ENCODE peak calls at places on chromosomes 6 and 20, in seven cellular contexts. A is NCI-H1105; W is T-helper 2 cell; I is upper lobe of right lung; T is anterior cingulate cortex; R is Daoy; V is stimulated activated CD4-positive, alpha-beta T cell treated with anti-CD3 and anti-CD28 coated beads, Interleukin-4, amount 100 ng/mL, for 48 hours. Z is an unnamed sample.

GRCh38 chr6:42885702-42886101 is 6.3 kb downstream of the RPL7L1 start:
- DNase-seq in T (no peak), R (no peak), W (no peak), A (no peak), I (no peak), V (no peak), Z (no peak)

GRCh38 chr20:48384147-48384818 is 443.5 kb downstream of the PREX1 start:
- DNase-seq in R (peak; percentile 9), W (no peak), T (no peak), V (peak; percentile 27), A (no peak), I (no peak), Z (no peak)

GRCh38 chr20:41072099-41072798 is 43.6 kb downstream of the TOP1 start:
- DNase-seq in T (no peak), V (no peak), A (no peak), I (no peak), R (peak; percentile 71), W (no peak), Z (no peak)

GRCh38 chr6:2563635-2564034 is 187.1 kb downstream of the MYLK4 start:
- DNase-seq in A (no peak), W (no peak), T (no peak), R (peak; percentile 78), I (no peak), V (no peak), Z (no peak)

GRCh38 chr6:139374357-139375238 is at the start of gene CITED2:
- DNase-seq in W (peak; percentile 90), R (peak; percentile 94), A (peak; percentile 92), V (peak; percentile 87), T (peak; percentile 83), I (peak; percentile 95), Z (peak; percentile 78)

GRCh38 chr20:50788045-50788867 is 6.6 kb upstream of the BCAS4 start:
- DNase-seq in T (no peak), R (peak; percentile 60), W (no peak), A (no peak), V (no peak), I (no peak), Z (peak; percentile 8)

GRCh38 chr6:126337323-126337722 is 2.6 kb upstream of the CENPW start:
- DNase-seq in V (no peak), I (no peak), R (no peak), A (no peak), W (no peak), T (no peak), Z (no peak)

GRCh38 chr20:32510601-32511357 is 74.4 kb downstream of the NOL4L start:
- DNase-seq in I (no peak), W (no peak), R (no peak), T (no peak), V (no peak), A (peak; percentile 40), Z (no peak)

GRCh38 chr20:19786311-19786710 is 28.3 kb downstream of the RIN2 start:
- DNase-seq in T (no peak), W (no peak), A (peak; percentile 7), R (peak; percentile 91), V (no peak), I (no peak), Z (peak; percentile 85)

GRCh38 chr6:156395276-156395675 is 381.9 kb upstream of the ARID1B start:
- DNase-seq in W (no peak), I (no peak), T (no peak), A (no peak), V (no peak), R (no peak), Z (no peak)

GRCh38 chr6:75802366-75802765 is 53.3 kb downstream of the MYO6 start:
- DNase-seq in W (no peak), R (peak; percentile 83), I (no peak), T (no peak), V (no peak), A (no peak), Z (no peak)

GRCh38 chr6:14074723-14075503 is 42.7 kb upstream of the CD83 start:
- DNase-seq in R (peak; percentile 46), W (peak; percentile 32), V (no peak), A (no peak), I (no peak), T (no peak), Z (peak; percentile 14)

GRCh38 chr20:24993337-24994185 is 1.0 kb upstream of the APMAP start:
- DNase-seq in T (no peak), I (no peak), V (no peak), R (no peak), A (no peak), W (no peak), Z (peak; percentile 15)

GRCh38 chr6:109705258-109705657 is 14.2 kb downstream of the FIG4 start:
- DNase-seq in T (peak; percentile 38), W (peak; percentile 44), A (peak; percentile 92), I (peak; percentile 85), R (peak; percentile 82), V (peak; percentile 56), Z (peak; percentile 60)

GRCh38 chr20:38178581-38178980 is 13.5 kb upstream of the TGM2 start:
- DNase-seq in R (no peak), V (no peak), I (no peak), T (no peak), A (no peak), W (no peak), Z (no peak)

GRCh38 chr6:7569082-7569481 is 20.9 kb upstream of the SNRNP48 start:
- DNase-seq in A (no peak), V (no peak), W (no peak), R (no peak), I (no peak), T (no peak), Z (no peak)

GRCh38 chr6:26249959-26250805 is 114.8 kb upstream of the BTN3A2 start:
- DNase-seq in A (peak; percentile 85), W (peak; percentile 68), V (peak; percentile 63), I (peak; percentile 71), T (no peak), R (peak; percentile 78), Z (no peak)

GRCh38 chr20:31740208-31740607 is 1.1 kb downstream of the TPX2 start:
- DNase-seq in T (no peak), A (no peak), W (no peak), R (peak; percentile 55), I (no peak), V (no peak), Z (no peak)

GRCh38 chr6:157982297-157982579 is 575 bp downstream of the SYNJ2 start:
- DNase-seq in W (peak; percentile 22), I (peak; percentile 74), V (no peak), T (no peak), A (no peak), R (peak; percentile 64), Z (no peak)

GRCh38 chr6:125124250-125124777 is 29.3 kb upstream of the TPD52L1 start:
- DNase-seq in W (no peak), T (no peak), A (no peak), V (no peak), R (peak; percentile 78), I (no peak), Z (no peak)

GRCh38 chr6:45416700-45417099 is 39.0 kb upstream of the SUPT3H start:
- DNase-seq in W (no peak), A (no peak), T (no peak), R (no peak), V (no peak), I (no peak), Z (no peak)

GRCh38 chr20:32465092-32465900 is 107.2 kb downstream of the ASXL1 start:
- DNase-seq in A (no peak), V (no peak), I (peak; percentile 88), T (no peak), R (peak; percentile 87), W (no peak), Z (no peak)

GRCh38 chr20:13349240-13349604 is 128.1 kb downstream of the ISM1 start:
- DNase-seq in I (no peak), A (no peak), R (no peak), T (no peak), V (no peak), W (no peak), Z (no peak)

GRCh38 chr20:47235853-47236638 is 120.5 kb downstream of the ZMYND8 start:
- DNase-seq in A (no peak), I (no peak), W (no peak), V (no peak), R (no peak), T (no peak), Z (no peak)

GRCh38 chr6:53728570-53729194 is 63.1 kb upstream of the KLHL31 start:
- DNase-seq in W (peak; percentile 13), A (peak; percentile 39), R (peak; percentile 60), T (peak; percentile 19), I (no peak), V (peak; percentile 27), Z (peak; percentile 7)

GRCh38 chr6:10613693-10614092 is 80.7 kb downstream of the C6orf52 start:
- DNase-seq in I (no peak), R (peak; percentile 41), T (no peak), W (no peak), V (no peak), A (no peak), Z (no peak)

GRCh38 chr6:158819213-158819976 is at the start of gene EZR:
- DNase-seq in W (peak; percentile 80), R (peak; percentile 92), T (no peak), V (peak; percentile 73), I (peak; percentile 94), A (peak; percentile 84), Z (peak; percentile 34)

GRCh38 chr6:87444362-87444761 is 28.4 kb upstream of the SLC35A1 start:
- DNase-seq in W (no peak), T (no peak), I (no peak), A (no peak), R (no peak), V (no peak), Z (no peak)

GRCh38 chr6:11210386-11211138 is 21.9 kb downstream of the NEDD9 start:
- DNase-seq in R (no peak), I (no peak), A (no peak), T (no peak), W (no peak), V (no peak), Z (no peak)

GRCh38 chr6:41680182-41680965 is 42.1 kb downstream of the MDFI start:
- DNase-seq in W (no peak), A (no peak), V (no peak), I (no peak), R (no peak), T (no peak), Z (no peak)

GRCh38 chr6:157693867-157694266 is 129.2 kb upstream of the SNX9 start:
- DNase-seq in R (no peak), W (no peak), A (no peak), I (peak; percentile 25), V (no peak), T (no peak), Z (no peak)

GRCh38 chr6:33950891-33951889 is 147.4 kb upstream of the MLN start:
- DNase-seq in W (no peak), R (no peak), A (no peak), T (no peak), I (no peak), V (no peak), Z (no peak)

GRCh38 chr6:40802481-40802880 is 215.3 kb upstream of the LRFN2 start:
- DNase-seq in W (no peak), A (no peak), T (no peak), R (no peak), V (no peak), I (no peak), Z (no peak)

GRCh38 chr20:43349841-43350240 is 107.9 kb upstream of the SRSF6 start:
- DNase-seq in W (no peak), I (no peak), A (no peak), T (no peak), R (no peak), V (no peak), Z (no peak)

GRCh38 chr6:69699655-69700054 is 97.2 kb downstream of the LMBRD1 start:
- DNase-seq in A (no peak), V (no peak), R (no peak), I (no peak), W (no peak), T (no peak), Z (no peak)

Z was measured in DMS 273 treated with DMSO at 0.1 percent for 48 hours.